ENCODE peak calls at places on chromosomes 12 and 14, in eight cellular contexts. Z is Calu3; P is DMS53; V is IMR-90; L is NCI-H2081; C is naive thymus-derived CD8-positive, alpha-beta T cell; Y is stimulated activated CD4-positive, alpha-beta T cell treated with anti-CD3 and anti-CD28 coated beads, Interleukin-1b, Interleukin-23, amount 100 ng/mL, for 4 hours; E is right atrium auricular region. W is an unnamed sample.

GRCh38 chr14:26448181-26448855 is 149.5 kb downstream of the NOVA1 start:
- DNase-seq in V (no peak), E (no peak), L (peak), P (peak), Z (no peak), Y (no peak), C (no peak), W (no peak)

GRCh38 chr12:27504506-27504905 is 19.5 kb upstream of the PPFIBP1 start:
- DNase-seq in P (no peak), Y (no peak), L (no peak), E (no peak), Z (no peak), V (peak), C (no peak), W (no peak)

GRCh38 chr14:51869426-51870113 is 9.2 kb downstream of the GNG2 start:
- DNase-seq in P (no peak), Y (no peak), V (no peak), E (no peak), C (no peak), Z (no peak), L (no peak), W (no peak)

GRCh38 chr12:68276400-68276930 is 23.1 kb upstream of the IL22 start:
- DNase-seq in V (no peak), Z (no peak), P (no peak), E (no peak), Y (no peak), C (no peak), L (no peak), W (no peak)

GRCh38 chr12:79451988-79452387 is 238.8 kb downstream of the PAWR start:
- DNase-seq in Z (peak), L (no peak), C (no peak), E (peak), P (peak), Y (no peak), V (peak), W (no peak)

GRCh38 chr12:54521291-54522062 is 23.9 kb downstream of the NCKAP1L start:
- DNase-seq in Y (no peak), E (no peak), V (no peak), L (no peak), C (no peak), Z (no peak), P (no peak), W (no peak)

GRCh38 chr14:36585100-36585499 is 2.7 kb upstream of the NKX2-8 start:
- DNase-seq in L (no peak), Y (no peak), P (peak), C (no peak), Z (no peak), E (no peak), V (no peak), W (no peak)

GRCh38 chr12:16165506-16165905 is 112.0 kb downstream of the SLC15A5 start:
- DNase-seq in E (peak), C (no peak), P (peak), Z (peak), Y (no peak), V (peak), L (peak), W (no peak)

GRCh38 chr12:113167868-113168267 is 17.4 kb downstream of the DDX54 start:
- DNase-seq in Z (no peak), L (no peak), E (no peak), P (no peak), Y (no peak), C (no peak), V (no peak), W (no peak)

GRCh38 chr14:50417853-50418252 is 21.2 kb upstream of the CDKL1 start:
- DNase-seq in Z (no peak), Y (no peak), V (peak), C (no peak), P (no peak), E (no peak), L (no peak), W (no peak)

GRCh38 chr14:97994020-97994531 is 1196.9 kb downstream of the VRK1 start:
- DNase-seq in C (peak), Z (no peak), P (no peak), Y (no peak), E (no peak), V (no peak), L (no peak), W (no peak)

GRCh38 chr12:116520801-116521471 is 38.2 kb upstream of the MAP1LC3B2 start:
- DNase-seq in V (peak), Z (no peak), C (no peak), L (no peak), E (no peak), P (no peak), Y (no peak), W (peak)

GRCh38 chr14:97137705-97138104 is 340.5 kb downstream of the VRK1 start:
- DNase-seq in Y (no peak), V (no peak), L (no peak), C (no peak), Z (no peak), P (no peak), E (no peak), W (no peak)

GRCh38 chr12:131636266-131636665 is 74.6 kb upstream of the SFSWAP start:
- DNase-seq in Y (no peak), Z (no peak), V (no peak), P (no peak), E (no peak), C (no peak), L (no peak), W (no peak)

GRCh38 chr12:101829639-101830390 is 944 bp downstream of the GNPTAB start:
- DNase-seq in L (no peak), E (peak), P (peak), Z (peak), C (no peak), V (no peak), Y (no peak), W (no peak)

GRCh38 chr14:69073925-69074324 is 79.0 kb downstream of the DCAF5 start:
- DNase-seq in C (no peak), Z (no peak), E (no peak), Y (no peak), L (no peak), V (no peak), P (no peak), W (no peak)

GRCh38 chr12:96015672-96016071 is 19.5 kb upstream of the HAL start:
- DNase-seq in Z (peak), P (peak), L (no peak), E (no peak), Y (no peak), V (peak), C (no peak), W (no peak)

GRCh38 chr12:94488449-94488848 is 28.8 kb upstream of the CEP83 start:
- DNase-seq in P (peak), C (no peak), E (no peak), L (no peak), Z (no peak), V (peak), Y (no peak), W (peak)

GRCh38 chr14:32514236-32514635 is 185.1 kb downstream of the AKAP6 start:
- DNase-seq in V (peak), Z (no peak), L (no peak), Y (no peak), P (no peak), C (no peak), E (no peak), W (no peak)

GRCh38 chr14:69501362-69501964 is 16.9 kb downstream of the PLEKHD1 start:
- DNase-seq in Y (no peak), V (peak), P (no peak), L (peak), Z (no peak), E (no peak), C (no peak), W (peak)

GRCh38 chr14:64704145-64704742 is at the start of gene PLEKHG3:
- DNase-seq in Z (peak), V (peak), E (no peak), Y (no peak), L (peak), C (no peak), P (peak), W (peak)

GRCh38 chr12:89566615-89567014 is 40.8 kb upstream of the POC1B start:
- DNase-seq in P (no peak), Y (no peak), E (no peak), C (no peak), L (no peak), Z (no peak), V (peak), W (no peak)

GRCh38 chr14:22837750-22838538 is 1.6 kb downstream of the MMP14 start:
- DNase-seq in V (peak), E (no peak), Y (no peak), P (no peak), C (no peak), Z (no peak), L (no peak), W (no peak)

GRCh38 chr12:88764781-88765470 is 184.7 kb upstream of the KITLG start:
- DNase-seq in L (no peak), C (no peak), P (no peak), Y (no peak), E (no peak), V (peak), Z (no peak), W (no peak)

GRCh38 chr14:74275265-74275841 is 27.4 kb downstream of the ABCD4 start:
- DNase-seq in Y (no peak), Z (peak), C (no peak), V (peak), L (no peak), E (no peak), P (peak), W (no peak)

GRCh38 chr12:94717112-94717511 is 66.8 kb upstream of the TMCC3 start:
- DNase-seq in Y (no peak), V (no peak), Z (no peak), C (no peak), L (no peak), P (no peak), E (no peak), W (no peak)